ENCODE peak calls at places on chromosomes 5 and 9, in nine cellular contexts. One of them, this sample, is unnamed.

GRCh38 chr5:139104577-139105271 is 93.4 kb downstream of the SIL1 start:
- DNase-seq in T-cell: no peak
- DNase-seq in activated CD8-positive, alpha-beta T cell treated with anti-CD3 and anti-CD28 coated beads, Interleukin-2, amount 10 ng/mL, durations not matched to agents 7 days and 5 days: no peak
- DNase-seq in neuronal stem cell: no peak
- DNase-seq in HTR-8/SVneo: no peak
- DNase-seq in pancreas: no peak
- DNase-seq in heart left ventricle: peak
- DNase-seq in amniotic epithelial cell: peak
- DNase-seq in stimulated activated CD4-positive, alpha-beta T cell treated with anti-CD3 and anti-CD28 coated beads, Interleukin-2, amount 100 ng/mL, for 48 hours: no peak
- DNase-seq in this sample: no peak

GRCh38 chr9:84072621-84073180 is 92.1 kb downstream of the RMI1 start:
- DNase-seq in T-cell: no peak
- DNase-seq in activated CD8-positive, alpha-beta T cell treated with anti-CD3 and anti-CD28 coated beads, Interleukin-2, amount 10 ng/mL, durations not matched to agents 7 days and 5 days: no peak
- DNase-seq in neuronal stem cell: no peak
- DNase-seq in HTR-8/SVneo: no peak
- DNase-seq in pancreas: no peak
- DNase-seq in heart left ventricle: no peak
- DNase-seq in amniotic epithelial cell: no peak
- DNase-seq in stimulated activated CD4-positive, alpha-beta T cell treated with anti-CD3 and anti-CD28 coated beads, Interleukin-2, amount 100 ng/mL, for 48 hours: no peak
- DNase-seq in this sample: no peak

GRCh38 chr5:43121565-43122484 is 1.1 kb downstream of the ZNF131 start:
- DNase-seq in T-cell: no peak
- DNase-seq in activated CD8-positive, alpha-beta T cell treated with anti-CD3 and anti-CD28 coated beads, Interleukin-2, amount 10 ng/mL, durations not matched to agents 7 days and 5 days: peak
- DNase-seq in neuronal stem cell: peak
- DNase-seq in HTR-8/SVneo: peak
- DNase-seq in pancreas: no peak
- DNase-seq in heart left ventricle: no peak
- DNase-seq in amniotic epithelial cell: peak
- DNase-seq in stimulated activated CD4-positive, alpha-beta T cell treated with anti-CD3 and anti-CD28 coated beads, Interleukin-2, amount 100 ng/mL, for 48 hours: no peak
- DNase-seq in this sample: no peak

GRCh38 chr5:128084228-128085167 is 932 bp downstream of the SLC12A2 start:
- DNase-seq in T-cell: peak
- DNase-seq in activated CD8-positive, alpha-beta T cell treated with anti-CD3 and anti-CD28 coated beads, Interleukin-2, amount 10 ng/mL, durations not matched to agents 7 days and 5 days: peak
- DNase-seq in neuronal stem cell: peak
- DNase-seq in HTR-8/SVneo: peak
- DNase-seq in pancreas: peak
- DNase-seq in heart left ventricle: peak
- DNase-seq in amniotic epithelial cell: peak
- DNase-seq in stimulated activated CD4-positive, alpha-beta T cell treated with anti-CD3 and anti-CD28 coated beads, Interleukin-2, amount 100 ng/mL, for 48 hours: peak
- DNase-seq in this sample: no peak

GRCh38 chr9:71308454-71308853 is 187.0 kb upstream of the TRPM3 start:
- DNase-seq in T-cell: no peak
- DNase-seq in activated CD8-positive, alpha-beta T cell treated with anti-CD3 and anti-CD28 coated beads, Interleukin-2, amount 10 ng/mL, durations not matched to agents 7 days and 5 days: no peak
- DNase-seq in neuronal stem cell: no peak
- DNase-seq in HTR-8/SVneo: no peak
- DNase-seq in pancreas: no peak
- DNase-seq in heart left ventricle: no peak
- DNase-seq in amniotic epithelial cell: no peak
- DNase-seq in stimulated activated CD4-positive, alpha-beta T cell treated with anti-CD3 and anti-CD28 coated beads, Interleukin-2, amount 100 ng/mL, for 48 hours: no peak
- DNase-seq in this sample: no peak

GRCh38 chr9:118669986-118670385 is 699.2 kb downstream of the BRINP1 start:
- DNase-seq in T-cell: no peak
- DNase-seq in activated CD8-positive, alpha-beta T cell treated with anti-CD3 and anti-CD28 coated beads, Interleukin-2, amount 10 ng/mL, durations not matched to agents 7 days and 5 days: no peak
- DNase-seq in neuronal stem cell: no peak
- DNase-seq in HTR-8/SVneo: no peak
- DNase-seq in pancreas: no peak
- DNase-seq in heart left ventricle: no peak
- DNase-seq in amniotic epithelial cell: no peak
- DNase-seq in stimulated activated CD4-positive, alpha-beta T cell treated with anti-CD3 and anti-CD28 coated beads, Interleukin-2, amount 100 ng/mL, for 48 hours: no peak
- DNase-seq in this sample: no peak

GRCh38 chr9:15176821-15177220 is 130.2 kb downstream of the TTC39B start:
- DNase-seq in T-cell: no peak
- DNase-seq in activated CD8-positive, alpha-beta T cell treated with anti-CD3 and anti-CD28 coated beads, Interleukin-2, amount 10 ng/mL, durations not matched to agents 7 days and 5 days: no peak
- DNase-seq in neuronal stem cell: no peak
- DNase-seq in HTR-8/SVneo: no peak
- DNase-seq in pancreas: no peak
- DNase-seq in heart left ventricle: no peak
- DNase-seq in amniotic epithelial cell: no peak
- DNase-seq in stimulated activated CD4-positive, alpha-beta T cell treated with anti-CD3 and anti-CD28 coated beads, Interleukin-2, amount 100 ng/mL, for 48 hours: no peak
- DNase-seq in this sample: no peak

GRCh38 chr9:89593776-89594427 is 10.9 kb upstream of the GADD45G start:
- DNase-seq in T-cell: no peak
- DNase-seq in activated CD8-positive, alpha-beta T cell treated with anti-CD3 and anti-CD28 coated beads, Interleukin-2, amount 10 ng/mL, durations not matched to agents 7 days and 5 days: peak
- DNase-seq in neuronal stem cell: peak
- DNase-seq in HTR-8/SVneo: peak
- DNase-seq in pancreas: peak
- DNase-seq in heart left ventricle: peak
- DNase-seq in amniotic epithelial cell: peak
- DNase-seq in stimulated activated CD4-positive, alpha-beta T cell treated with anti-CD3 and anti-CD28 coated beads, Interleukin-2, amount 100 ng/mL, for 48 hours: peak
- DNase-seq in this sample: no peak

GRCh38 chr9:105338308-105338707 is 93.9 kb downstream of the SLC44A1 start:
- DNase-seq in T-cell: no peak
- DNase-seq in activated CD8-positive, alpha-beta T cell treated with anti-CD3 and anti-CD28 coated beads, Interleukin-2, amount 10 ng/mL, durations not matched to agents 7 days and 5 days: no peak
- DNase-seq in neuronal stem cell: no peak
- DNase-seq in HTR-8/SVneo: no peak
- DNase-seq in pancreas: no peak
- DNase-seq in heart left ventricle: no peak
- DNase-seq in amniotic epithelial cell: peak
- DNase-seq in stimulated activated CD4-positive, alpha-beta T cell treated with anti-CD3 and anti-CD28 coated beads, Interleukin-2, amount 100 ng/mL, for 48 hours: no peak
- DNase-seq in this sample: no peak

GRCh38 chr5:142314129-142314528 is 10.7 kb downstream of the SPRY4 start:
- DNase-seq in T-cell: no peak
- DNase-seq in activated CD8-positive, alpha-beta T cell treated with anti-CD3 and anti-CD28 coated beads, Interleukin-2, amount 10 ng/mL, durations not matched to agents 7 days and 5 days: no peak
- DNase-seq in neuronal stem cell: no peak
- DNase-seq in HTR-8/SVneo: no peak
- DNase-seq in pancreas: no peak
- DNase-seq in heart left ventricle: no peak
- DNase-seq in amniotic epithelial cell: no peak
- DNase-seq in stimulated activated CD4-positive, alpha-beta T cell treated with anti-CD3 and anti-CD28 coated beads, Interleukin-2, amount 100 ng/mL, for 48 hours: no peak
- DNase-seq in this sample: no peak

GRCh38 chr9:99075246-99075912 is 29.5 kb upstream of the TGFBR1 start:
- DNase-seq in T-cell: no peak
- DNase-seq in activated CD8-positive, alpha-beta T cell treated with anti-CD3 and anti-CD28 coated beads, Interleukin-2, amount 10 ng/mL, durations not matched to agents 7 days and 5 days: no peak
- DNase-seq in neuronal stem cell: no peak
- DNase-seq in HTR-8/SVneo: peak
- DNase-seq in pancreas: no peak
- DNase-seq in heart left ventricle: no peak
- DNase-seq in amniotic epithelial cell: peak
- DNase-seq in stimulated activated CD4-positive, alpha-beta T cell treated with anti-CD3 and anti-CD28 coated beads, Interleukin-2, amount 100 ng/mL, for 48 hours: no peak
- DNase-seq in this sample: peak

This sample was measured in T1000.